ENCODE peak calls at places on chromosome 11, in six cellular contexts. One of them, this sample, is unnamed.

GRCh38 chr11:133181672-133182071 is 350.6 kb downstream of the OPCML start:
- DNase-seq in effector memory CD4-positive, alpha-beta T cell: no peak
- DNase-seq in HEK293T: no peak
- DNase-seq in DMS153: no peak
- DNase-seq in dermis blood vessel endothelial cell: no peak
- DNase-seq in stimulated activated CD4-positive, alpha-beta T cell treated with anti-CD3 and anti-CD28 coated beads, Interleukin-12 subunit alpha, Interleukin-12 subunit beta, amount 100 ng/mL, for 4 hours: no peak
- DNase-seq in this sample: no peak

GRCh38 chr11:33598426-33599069 is 102.1 kb downstream of the C11orf91 start:
- DNase-seq in HEK293T: no peak
- DNase-seq in dermis blood vessel endothelial cell: no peak
- DNase-seq in effector memory CD4-positive, alpha-beta T cell: no peak
- DNase-seq in DMS153: peak
- DNase-seq in stimulated activated CD4-positive, alpha-beta T cell treated with anti-CD3 and anti-CD28 coated beads, Interleukin-12 subunit alpha, Interleukin-12 subunit beta, amount 100 ng/mL, for 4 hours: no peak
- DNase-seq in this sample: no peak

GRCh38 chr11:100812517-100812916 is 125.4 kb downstream of the ARHGAP42 start:
- DNase-seq in DMS153: no peak
- DNase-seq in stimulated activated CD4-positive, alpha-beta T cell treated with anti-CD3 and anti-CD28 coated beads, Interleukin-12 subunit alpha, Interleukin-12 subunit beta, amount 100 ng/mL, for 4 hours: no peak
- DNase-seq in dermis blood vessel endothelial cell: no peak
- DNase-seq in HEK293T: no peak
- DNase-seq in effector memory CD4-positive, alpha-beta T cell: no peak
- DNase-seq in this sample: no peak

GRCh38 chr11:86931965-86932332 is 23.2 kb downstream of the FZD4 start:
- DNase-seq in dermis blood vessel endothelial cell: peak
- DNase-seq in HEK293T: no peak
- DNase-seq in stimulated activated CD4-positive, alpha-beta T cell treated with anti-CD3 and anti-CD28 coated beads, Interleukin-12 subunit alpha, Interleukin-12 subunit beta, amount 100 ng/mL, for 4 hours: no peak
- DNase-seq in DMS153: no peak
- DNase-seq in effector memory CD4-positive, alpha-beta T cell: no peak
- DNase-seq in this sample: no peak

GRCh38 chr11:59429924-59430516 is 3.8 kb upstream of the OR5A2 start:
- DNase-seq in dermis blood vessel endothelial cell: peak
- DNase-seq in effector memory CD4-positive, alpha-beta T cell: peak
- DNase-seq in HEK293T: peak
- DNase-seq in stimulated activated CD4-positive, alpha-beta T cell treated with anti-CD3 and anti-CD28 coated beads, Interleukin-12 subunit alpha, Interleukin-12 subunit beta, amount 100 ng/mL, for 4 hours: no peak
- DNase-seq in DMS153: peak
- DNase-seq in this sample: no peak

GRCh38 chr11:100338144-100338840 is 348.8 kb upstream of the ARHGAP42 start:
- DNase-seq in effector memory CD4-positive, alpha-beta T cell: no peak
- DNase-seq in dermis blood vessel endothelial cell: no peak
- DNase-seq in DMS153: no peak
- DNase-seq in stimulated activated CD4-positive, alpha-beta T cell treated with anti-CD3 and anti-CD28 coated beads, Interleukin-12 subunit alpha, Interleukin-12 subunit beta, amount 100 ng/mL, for 4 hours: no peak
- DNase-seq in HEK293T: no peak
- DNase-seq in this sample: no peak

GRCh38 chr11:79076526-79077115 is 364.2 kb downstream of the TENM4 start:
- DNase-seq in effector memory CD4-positive, alpha-beta T cell: no peak
- DNase-seq in DMS153: no peak
- DNase-seq in HEK293T: peak
- DNase-seq in dermis blood vessel endothelial cell: peak
- DNase-seq in stimulated activated CD4-positive, alpha-beta T cell treated with anti-CD3 and anti-CD28 coated beads, Interleukin-12 subunit alpha, Interleukin-12 subunit beta, amount 100 ng/mL, for 4 hours: peak
- DNase-seq in this sample: no peak

GRCh38 chr11:45930951-45931563 is 8.6 kb downstream of the LARGE2 start:
- DNase-seq in DMS153: no peak
- DNase-seq in HEK293T: no peak
- DNase-seq in stimulated activated CD4-positive, alpha-beta T cell treated with anti-CD3 and anti-CD28 coated beads, Interleukin-12 subunit alpha, Interleukin-12 subunit beta, amount 100 ng/mL, for 4 hours: no peak
- DNase-seq in effector memory CD4-positive, alpha-beta T cell: no peak
- DNase-seq in dermis blood vessel endothelial cell: no peak
- DNase-seq in this sample: no peak

GRCh38 chr11:7638710-7639642 is 34.3 kb downstream of the CYB5R2 start:
- DNase-seq in dermis blood vessel endothelial cell: no peak
- DNase-seq in effector memory CD4-positive, alpha-beta T cell: no peak
- DNase-seq in stimulated activated CD4-positive, alpha-beta T cell treated with anti-CD3 and anti-CD28 coated beads, Interleukin-12 subunit alpha, Interleukin-12 subunit beta, amount 100 ng/mL, for 4 hours: no peak
- DNase-seq in HEK293T: no peak
- DNase-seq in DMS153: no peak
- DNase-seq in this sample: no peak

GRCh38 chr11:111355101-111355500 is 24.0 kb downstream of the POU2AF1 start:
- DNase-seq in DMS153: no peak
- DNase-seq in dermis blood vessel endothelial cell: no peak
- DNase-seq in effector memory CD4-positive, alpha-beta T cell: no peak
- DNase-seq in HEK293T: no peak
- DNase-seq in stimulated activated CD4-positive, alpha-beta T cell treated with anti-CD3 and anti-CD28 coated beads, Interleukin-12 subunit alpha, Interleukin-12 subunit beta, amount 100 ng/mL, for 4 hours: no peak
- DNase-seq in this sample: no peak

GRCh38 chr11:71213696-71214552 is 38.5 kb downstream of the SHANK2 start:
- DNase-seq in effector memory CD4-positive, alpha-beta T cell: no peak
- DNase-seq in HEK293T: no peak
- DNase-seq in dermis blood vessel endothelial cell: no peak
- DNase-seq in DMS153: no peak
- DNase-seq in stimulated activated CD4-positive, alpha-beta T cell treated with anti-CD3 and anti-CD28 coated beads, Interleukin-12 subunit alpha, Interleukin-12 subunit beta, amount 100 ng/mL, for 4 hours: no peak
- DNase-seq in this sample: no peak

GRCh38 chr11:78313898-78314297 is 103.7 kb downstream of the GAB2 start:
- DNase-seq in dermis blood vessel endothelial cell: no peak
- DNase-seq in HEK293T: no peak
- DNase-seq in effector memory CD4-positive, alpha-beta T cell: no peak
- DNase-seq in DMS153: no peak
- DNase-seq in stimulated activated CD4-positive, alpha-beta T cell treated with anti-CD3 and anti-CD28 coated beads, Interleukin-12 subunit alpha, Interleukin-12 subunit beta, amount 100 ng/mL, for 4 hours: no peak
- DNase-seq in this sample: no peak

GRCh38 chr11:81792416-81792815 is 941.2 kb downstream of the FAM181B start:
- DNase-seq in DMS153: no peak
- DNase-seq in HEK293T: no peak
- DNase-seq in effector memory CD4-positive, alpha-beta T cell: no peak
- DNase-seq in dermis blood vessel endothelial cell: no peak
- DNase-seq in stimulated activated CD4-positive, alpha-beta T cell treated with anti-CD3 and anti-CD28 coated beads, Interleukin-12 subunit alpha, Interleukin-12 subunit beta, amount 100 ng/mL, for 4 hours: no peak
- DNase-seq in this sample: no peak

GRCh38 chr11:45156731-45157130 is 10.3 kb downstream of the PRDM11 start:
- DNase-seq in HEK293T: no peak
- DNase-seq in stimulated activated CD4-positive, alpha-beta T cell treated with anti-CD3 and anti-CD28 coated beads, Interleukin-12 subunit alpha, Interleukin-12 subunit beta, amount 100 ng/mL, for 4 hours: no peak
- DNase-seq in DMS153: no peak
- DNase-seq in dermis blood vessel endothelial cell: no peak
- DNase-seq in effector memory CD4-positive, alpha-beta T cell: no peak
- DNase-seq in this sample: no peak

GRCh38 chr11:112062923-112063322 is 10.9 kb downstream of the PIH1D2 start:
- DNase-seq in effector memory CD4-positive, alpha-beta T cell: no peak
- DNase-seq in stimulated activated CD4-positive, alpha-beta T cell treated with anti-CD3 and anti-CD28 coated beads, Interleukin-12 subunit alpha, Interleukin-12 subunit beta, amount 100 ng/mL, for 4 hours: no peak
- DNase-seq in DMS153: no peak
- DNase-seq in dermis blood vessel endothelial cell: no peak
- DNase-seq in HEK293T: no peak
- DNase-seq in this sample: no peak

GRCh38 chr11:44621140-44621681 is 55.7 kb downstream of the CD82 start:
- DNase-seq in stimulated activated CD4-positive, alpha-beta T cell treated with anti-CD3 and anti-CD28 coated beads, Interleukin-12 subunit alpha, Interleukin-12 subunit beta, amount 100 ng/mL, for 4 hours: peak
- DNase-seq in dermis blood vessel endothelial cell: peak
- DNase-seq in HEK293T: peak
- DNase-seq in effector memory CD4-positive, alpha-beta T cell: peak
- DNase-seq in DMS153: no peak
- DNase-seq in this sample: peak

GRCh38 chr11:100329352-100329751 is 357.7 kb upstream of the ARHGAP42 start:
- DNase-seq in HEK293T: no peak
- DNase-seq in effector memory CD4-positive, alpha-beta T cell: no peak
- DNase-seq in dermis blood vessel endothelial cell: no peak
- DNase-seq in stimulated activated CD4-positive, alpha-beta T cell treated with anti-CD3 and anti-CD28 coated beads, Interleukin-12 subunit alpha, Interleukin-12 subunit beta, amount 100 ng/mL, for 4 hours: no peak
- DNase-seq in DMS153: peak
- DNase-seq in this sample: no peak

GRCh38 chr11:12599408-12600143 is 74.6 kb upstream of the TEAD1 start:
- DNase-seq in DMS153: peak
- DNase-seq in dermis blood vessel endothelial cell: peak
- DNase-seq in stimulated activated CD4-positive, alpha-beta T cell treated with anti-CD3 and anti-CD28 coated beads, Interleukin-12 subunit alpha, Interleukin-12 subunit beta, amount 100 ng/mL, for 4 hours: peak
- DNase-seq in effector memory CD4-positive, alpha-beta T cell: no peak
- DNase-seq in HEK293T: peak
- DNase-seq in this sample: no peak

GRCh38 chr11:30735946-30736345 is 149.8 kb upstream of the MPPED2 start:
- DNase-seq in stimulated activated CD4-positive, alpha-beta T cell treated with anti-CD3 and anti-CD28 coated beads, Interleukin-12 subunit alpha, Interleukin-12 subunit beta, amount 100 ng/mL, for 4 hours: no peak
- DNase-seq in HEK293T: no peak
- DNase-seq in effector memory CD4-positive, alpha-beta T cell: no peak
- DNase-seq in dermis blood vessel endothelial cell: no peak
- DNase-seq in DMS153: no peak
- DNase-seq in this sample: no peak